ENCODE peak calls at places on chromosomes 2 and 18, in eight cellular contexts. C, I, O, J, A, M, K and B are unnamed samples.

GRCh38 chr2:218605438-218605837 is 2.3 kb upstream of the PLCD4 start:
- DNase-seq in C (peak), I (no peak), M (peak), O (no peak), J (peak), A (peak), K (no peak), B (peak)

GRCh38 chr18:10135302-10135926 is 221.6 kb downstream of the VAPA start:
- DNase-seq in I (no peak), O (no peak), K (no peak), C (no peak), A (no peak), J (no peak), M (no peak), B (no peak)

GRCh38 chr2:206856474-206856873 is 82.8 kb upstream of the CPO start:
- DNase-seq in I (no peak), O (no peak), C (peak), K (no peak), M (no peak), J (peak), A (no peak), B (peak)

GRCh38 chr2:197386242-197386641 is 48.6 kb downstream of the SF3B1 start:
- DNase-seq in A (no peak), K (no peak), C (no peak), J (no peak), I (no peak), O (no peak), M (no peak), B (no peak)

GRCh38 chr2:124325667-124326425 is 300.8 kb downstream of the CNTNAP5 start:
- DNase-seq in O (no peak), K (no peak), J (no peak), A (no peak), C (peak), M (peak), I (no peak), B (no peak)

GRCh38 chr2:196242131-196242620 is 70.8 kb upstream of the STK17B start:
- DNase-seq in K (no peak), I (no peak), J (no peak), C (peak), O (no peak), M (no peak), A (no peak), B (peak)

GRCh38 chr2:230785346-230785745 is 72.7 kb downstream of the CAB39 start:
- DNase-seq in C (no peak), I (no peak), K (no peak), A (no peak), J (no peak), M (no peak), O (no peak), B (no peak)

GRCh38 chr2:443211-443610 is 155.3 kb upstream of the ALKAL2 start:
- DNase-seq in O (no peak), M (no peak), A (no peak), C (no peak), J (no peak), I (no peak), K (no peak), B (no peak)

GRCh38 chr18:54218299-54218698 is 6.2 kb downstream of the MBD2 start:
- DNase-seq in O (no peak), J (no peak), C (no peak), A (no peak), M (no peak), I (no peak), K (no peak), B (no peak)

GRCh38 chr2:199716807-199717586 is 134.0 kb downstream of the FTCDNL1 start:
- DNase-seq in C (no peak), M (no peak), K (no peak), I (no peak), A (no peak), J (no peak), O (no peak), B (peak)

GRCh38 chr2:27773959-27774358 is 2.4 kb downstream of the MRPL33 start:
- DNase-seq in I (no peak), A (no peak), O (no peak), K (no peak), C (no peak), J (no peak), M (no peak), B (no peak)
- H3K27ac ChIP-seq in I (no peak), A (peak), O (peak), K (peak), C (no peak), J (no peak), M (peak), B (no peak)

GRCh38 chr2:8544168-8544785 is 137.6 kb upstream of the ID2 start:
- DNase-seq in C (no peak), K (no peak), M (no peak), A (no peak), I (no peak), O (no peak), J (no peak), B (no peak)

GRCh38 chr2:8543412-8544167 is 138.3 kb upstream of the ID2 start:
- DNase-seq in J (peak), O (peak), A (peak), M (no peak), C (peak), K (peak), I (no peak), B (peak)

GRCh38 chr2:8546319-8547283 is 135.3 kb upstream of the ID2 start:
- DNase-seq in K (no peak), O (no peak), C (peak), A (no peak), J (no peak), I (no peak), M (no peak), B (no peak)

GRCh38 chr2:8545676-8546318 is 136.1 kb upstream of the ID2 start:
- DNase-seq in K (no peak), O (no peak), C (no peak), M (no peak), J (no peak), I (no peak), A (no peak), B (no peak)

GRCh38 chr2:8544786-8545631 is 136.8 kb upstream of the ID2 start:
- DNase-seq in M (peak), C (peak), J (peak), O (peak), K (peak), I (no peak), A (peak), B (peak)
- TF ChIP-seq CTCF in M (peak), C (peak), J (peak), O (no peak), K (peak), I (no peak), A (peak), B (peak)

DNA sequence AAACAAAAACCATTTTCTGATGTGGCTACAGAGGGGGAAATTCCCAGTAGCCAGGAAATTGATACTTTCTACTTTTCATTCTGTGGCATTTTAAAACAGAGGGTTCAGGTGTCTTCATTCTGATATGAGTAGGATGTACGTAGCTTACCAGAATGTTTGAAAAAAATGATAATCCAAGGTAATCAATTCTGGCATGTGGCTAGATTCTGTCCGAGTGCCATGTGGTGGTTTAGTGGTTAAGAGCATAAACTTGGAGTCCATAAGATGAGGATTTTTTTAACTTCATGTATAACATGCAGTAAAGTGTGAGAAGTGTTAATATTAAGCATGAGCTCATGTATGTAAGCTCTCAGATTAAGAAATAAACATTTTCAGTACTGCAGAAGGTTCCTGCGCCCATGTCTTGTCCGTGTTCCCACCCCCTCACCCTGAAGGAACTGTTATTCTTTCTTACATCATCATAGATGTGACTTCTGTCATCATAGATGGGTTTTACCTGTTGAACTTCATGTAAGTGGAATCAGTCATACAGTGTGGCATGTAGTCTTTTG is 4.5 kb downstream of the B3GNT2 start:
- DNase-seq in I (no peak), O (no peak), C (no peak), K (no peak), J (no peak), M (no peak), A (no peak), B (no peak)
- H3K27ac ChIP-seq in I (no peak), O (no peak), C (no peak), K (no peak), J (no peak), M (no peak), A (no peak), B (no peak)

DNA sequence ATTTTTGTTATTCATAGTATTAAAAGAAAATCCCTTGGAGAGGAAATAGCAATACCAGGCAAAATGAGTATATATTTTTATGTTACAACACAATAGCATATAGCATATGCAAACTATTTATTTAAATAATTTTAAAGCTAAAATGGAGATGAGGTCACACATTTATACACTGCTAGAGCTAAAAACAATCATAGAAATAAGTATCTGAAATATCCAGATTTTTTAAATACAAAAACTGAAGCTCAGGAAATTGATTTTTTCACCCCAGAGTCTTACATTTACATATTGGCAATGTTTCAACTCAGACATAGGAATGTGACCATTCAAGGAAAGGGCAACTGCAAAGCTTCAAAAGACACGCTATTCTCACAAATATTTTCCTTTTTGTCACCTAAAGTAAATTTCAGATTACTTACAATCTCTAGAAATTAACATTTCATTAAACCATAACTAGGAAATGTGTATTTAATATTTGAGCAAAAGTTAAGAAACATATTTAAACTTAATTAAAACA is 8.9 kb downstream of the TFPI start:
- DNase-seq in O (no peak), K (no peak), M (no peak), A (no peak), I (no peak), C (peak), J (no peak), B (peak)
- TF ChIP-seq CTCF in O (no peak), K (no peak), M (no peak), A (no peak), I (no peak), C (no peak), J (no peak), B (no peak)

GRCh38 chr2:113979172-113980128 is 89.6 kb downstream of the ACTR3 start:
- DNase-seq in M (no peak), C (no peak), O (no peak), A (no peak), K (no peak), I (no peak), J (no peak), B (no peak)
- H3K27ac ChIP-seq in M (peak), C (no peak), O (no peak), A (no peak), K (no peak), I (no peak), J (no peak), B (no peak)

GRCh38 chr2:191501390-191502168 is 176.4 kb upstream of the NABP1 start:
- DNase-seq in O (no peak), I (no peak), K (no peak), J (peak), C (peak), A (no peak), M (peak), B (peak)
- TF ChIP-seq CTCF in O (peak), I (peak), K (peak), J (peak), C (peak), A (peak), M (peak), B (peak)

GRCh38 chr2:111664451-111664850 is 219.5 kb downstream of the ANAPC1 start:
- DNase-seq in A (no peak), K (no peak), I (no peak), C (no peak), J (no peak), M (no peak), O (no peak), B (no peak)

GRCh38 chr2:111662771-111663470 is 221.1 kb downstream of the ANAPC1 start:
- DNase-seq in J (peak), I (no peak), M (no peak), O (no peak), C (peak), K (no peak), A (no peak), B (peak)

GRCh38 chr2:111663471-111663951 is 220.5 kb downstream of the ANAPC1 start:
- DNase-seq in O (no peak), K (no peak), M (peak), J (peak), I (no peak), C (peak), A (no peak), B (peak)

GRCh38 chr2:111661286-111661940 is 222.6 kb downstream of the ANAPC1 start:
- DNase-seq in M (no peak), J (no peak), O (no peak), I (no peak), C (no peak), A (no peak), K (no peak), B (no peak)

GRCh38 chr2:111662039-111662740 is 221.8 kb downstream of the ANAPC1 start:
- DNase-seq in J (peak), C (peak), O (no peak), I (no peak), A (no peak), M (no peak), K (no peak), B (peak)
- H3K27ac ChIP-seq in J (no peak), C (no peak), O (no peak), I (no peak), A (no peak), M (no peak), K (peak), B (peak)

GRCh38 chr2:174461221-174461620 is 25.6 kb downstream of the GPR155 start:
- DNase-seq in K (no peak), I (no peak), C (no peak), M (no peak), J (no peak), A (no peak), O (no peak), B (no peak)

DNA sequence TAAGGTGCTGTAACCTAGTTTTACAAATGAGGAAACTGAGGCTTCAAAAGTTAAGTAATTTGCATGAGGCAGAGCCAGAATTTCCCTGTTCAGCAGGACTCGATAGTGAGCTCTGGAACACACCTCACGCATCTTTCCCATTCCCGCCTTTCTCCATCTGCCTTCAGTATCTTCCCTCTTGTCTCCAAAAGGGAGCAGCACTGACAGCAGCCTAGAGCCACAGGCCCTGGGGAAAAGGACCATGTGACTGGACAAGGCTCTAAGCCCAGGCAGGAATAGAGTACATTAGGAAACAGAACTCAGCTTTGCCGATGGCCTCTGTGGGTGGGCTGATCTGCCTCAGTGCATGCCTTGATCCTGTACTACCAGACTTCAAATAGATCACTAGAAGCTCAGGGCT is 21.5 kb downstream of the GPR155 start:
- DNase-seq in M (peak), K (no peak), I (no peak), C (peak), O (no peak), J (no peak), A (peak), B (no peak)
- TF ChIP-seq CTCF in M (no peak), K (no peak), I (no peak), C (no peak), O (no peak), J (no peak), A (no peak), B (peak)